ENCODE peak calls at places on chromosomes 1 and 21, in ten cellular contexts. One of them, this sample, is unnamed.

GRCh38 chr1:55338448-55338820 is 123.3 kb upstream of the USP24 start:
- DNase-seq in putamen: no peak
- DNase-seq in SJSA1: no peak
- DNase-seq in LoVo: no peak
- DNase-seq in left ventricle myocardium inferior: no peak
- DNase-seq in NCI-H748 treated with DMSO at 0.1 percent for 48 hours: no peak
- DNase-seq in fibroblast of the conjunctiva: no peak
- DNase-seq in glutamatergic neuron: no peak
- DNase-seq in NCI-H774: no peak
- DNase-seq in stimulated activated CD8-positive, alpha-beta memory T cell treated with anti-CD3 and anti-CD28 coated beads, Interleukin-4, amount 100 ng/mL, for 1 hour: no peak
- DNase-seq in this sample: no peak

GRCh38 chr1:231986631-231987291 is 360.2 kb downstream of the DISC1 start:
- DNase-seq in NCI-H774: no peak
- DNase-seq in NCI-H748 treated with DMSO at 0.1 percent for 48 hours: no peak
- DNase-seq in stimulated activated CD8-positive, alpha-beta memory T cell treated with anti-CD3 and anti-CD28 coated beads, Interleukin-4, amount 100 ng/mL, for 1 hour: no peak
- DNase-seq in left ventricle myocardium inferior: no peak
- DNase-seq in fibroblast of the conjunctiva: peak; percentile 3
- DNase-seq in LoVo: no peak
- DNase-seq in putamen: no peak
- DNase-seq in glutamatergic neuron: no peak
- DNase-seq in SJSA1: no peak
- DNase-seq in this sample: no peak

GRCh38 chr21:30238168-30238567 is 22.3 kb upstream of the CLDN8 start:
- DNase-seq in stimulated activated CD8-positive, alpha-beta memory T cell treated with anti-CD3 and anti-CD28 coated beads, Interleukin-4, amount 100 ng/mL, for 1 hour: no peak
- DNase-seq in LoVo: no peak
- DNase-seq in SJSA1: no peak
- DNase-seq in glutamatergic neuron: no peak
- DNase-seq in left ventricle myocardium inferior: no peak
- DNase-seq in fibroblast of the conjunctiva: no peak
- DNase-seq in NCI-H748 treated with DMSO at 0.1 percent for 48 hours: no peak
- DNase-seq in putamen: no peak
- DNase-seq in NCI-H774: no peak
- DNase-seq in this sample: no peak

GRCh38 chr1:219757890-219758289 is 145.0 kb upstream of the ZC3H11B start:
- DNase-seq in glutamatergic neuron: no peak
- DNase-seq in putamen: no peak
- DNase-seq in left ventricle myocardium inferior: peak; percentile 58
- DNase-seq in stimulated activated CD8-positive, alpha-beta memory T cell treated with anti-CD3 and anti-CD28 coated beads, Interleukin-4, amount 100 ng/mL, for 1 hour: no peak
- DNase-seq in LoVo: no peak
- DNase-seq in SJSA1: no peak
- DNase-seq in NCI-H748 treated with DMSO at 0.1 percent for 48 hours: no peak
- DNase-seq in NCI-H774: no peak
- DNase-seq in fibroblast of the conjunctiva: no peak
- DNase-seq in this sample: no peak

GRCh38 chr1:219926363-219926998 is 1.9 kb downstream of the SLC30A10 start:
- DNase-seq in NCI-H774: no peak
- DNase-seq in putamen: no peak
- DNase-seq in NCI-H748 treated with DMSO at 0.1 percent for 48 hours: no peak
- DNase-seq in stimulated activated CD8-positive, alpha-beta memory T cell treated with anti-CD3 and anti-CD28 coated beads, Interleukin-4, amount 100 ng/mL, for 1 hour: no peak
- DNase-seq in fibroblast of the conjunctiva: no peak
- DNase-seq in glutamatergic neuron: no peak
- DNase-seq in SJSA1: no peak
- DNase-seq in left ventricle myocardium inferior: no peak
- DNase-seq in LoVo: no peak
- DNase-seq in this sample: no peak

GRCh38 chr1:41072051-41072450 is 50.5 kb upstream of the SLFNL1 start:
- DNase-seq in fibroblast of the conjunctiva: no peak
- DNase-seq in stimulated activated CD8-positive, alpha-beta memory T cell treated with anti-CD3 and anti-CD28 coated beads, Interleukin-4, amount 100 ng/mL, for 1 hour: no peak
- DNase-seq in LoVo: no peak
- DNase-seq in SJSA1: no peak
- DNase-seq in glutamatergic neuron: no peak
- DNase-seq in left ventricle myocardium inferior: no peak
- DNase-seq in NCI-H774: no peak
- DNase-seq in NCI-H748 treated with DMSO at 0.1 percent for 48 hours: no peak
- DNase-seq in putamen: no peak
- DNase-seq in this sample: no peak

GRCh38 chr1:55277377-55278130 is 62.4 kb upstream of the USP24 start:
- DNase-seq in NCI-H774: peak; percentile 78
- DNase-seq in stimulated activated CD8-positive, alpha-beta memory T cell treated with anti-CD3 and anti-CD28 coated beads, Interleukin-4, amount 100 ng/mL, for 1 hour: peak; percentile 58
- DNase-seq in fibroblast of the conjunctiva: peak; percentile 67
- DNase-seq in LoVo: peak; percentile 52
- DNase-seq in left ventricle myocardium inferior: peak; percentile 78
- DNase-seq in putamen: peak; percentile 74
- DNase-seq in glutamatergic neuron: peak; percentile 92
- DNase-seq in SJSA1: peak; percentile 72
- DNase-seq in NCI-H748 treated with DMSO at 0.1 percent for 48 hours: peak; percentile 66
- DNase-seq in this sample: peak; percentile 57

GRCh38 chr1:38029081-38029681 is 16.6 kb downstream of the UTP11 start:
- DNase-seq in LoVo: no peak
- DNase-seq in SJSA1: no peak
- DNase-seq in left ventricle myocardium inferior: no peak
- DNase-seq in glutamatergic neuron: peak; percentile 56
- DNase-seq in stimulated activated CD8-positive, alpha-beta memory T cell treated with anti-CD3 and anti-CD28 coated beads, Interleukin-4, amount 100 ng/mL, for 1 hour: no peak
- DNase-seq in fibroblast of the conjunctiva: no peak
- DNase-seq in NCI-H774: peak; percentile 50
- DNase-seq in NCI-H748 treated with DMSO at 0.1 percent for 48 hours: peak; percentile 10
- DNase-seq in putamen: no peak
- DNase-seq in this sample: no peak

GRCh38 chr1:239219679-239220078 is 166.7 kb upstream of the CHRM3 start:
- DNase-seq in putamen: no peak
- DNase-seq in NCI-H748 treated with DMSO at 0.1 percent for 48 hours: no peak
- DNase-seq in LoVo: no peak
- DNase-seq in glutamatergic neuron: no peak
- DNase-seq in left ventricle myocardium inferior: no peak
- DNase-seq in fibroblast of the conjunctiva: no peak
- DNase-seq in NCI-H774: no peak
- DNase-seq in SJSA1: no peak
- DNase-seq in stimulated activated CD8-positive, alpha-beta memory T cell treated with anti-CD3 and anti-CD28 coated beads, Interleukin-4, amount 100 ng/mL, for 1 hour: no peak
- DNase-seq in this sample: no peak

GRCh38 chr1:27332536-27333281 is 9.1 kb upstream of the SYTL1 start:
- DNase-seq in LoVo: no peak
- DNase-seq in putamen: no peak
- DNase-seq in SJSA1: no peak
- DNase-seq in stimulated activated CD8-positive, alpha-beta memory T cell treated with anti-CD3 and anti-CD28 coated beads, Interleukin-4, amount 100 ng/mL, for 1 hour: no peak
- DNase-seq in left ventricle myocardium inferior: peak; percentile 53
- DNase-seq in glutamatergic neuron: peak; percentile 78
- DNase-seq in NCI-H774: no peak
- DNase-seq in fibroblast of the conjunctiva: no peak
- DNase-seq in NCI-H748 treated with DMSO at 0.1 percent for 48 hours: no peak
- DNase-seq in this sample: no peak

GRCh38 chr1:84078108-84078823 is 65.8 kb upstream of the PRKACB start:
- DNase-seq in fibroblast of the conjunctiva: no peak
- DNase-seq in glutamatergic neuron: peak; percentile 60
- DNase-seq in putamen: peak; percentile 42
- DNase-seq in SJSA1: peak; percentile 71
- DNase-seq in NCI-H748 treated with DMSO at 0.1 percent for 48 hours: no peak
- DNase-seq in LoVo: peak; percentile 5
- DNase-seq in left ventricle myocardium inferior: no peak
- DNase-seq in stimulated activated CD8-positive, alpha-beta memory T cell treated with anti-CD3 and anti-CD28 coated beads, Interleukin-4, amount 100 ng/mL, for 1 hour: no peak
- DNase-seq in NCI-H774: peak; percentile 25
- DNase-seq in this sample: no peak

GRCh38 chr1:33311706-33312412 is 9.0 kb downstream of the A3GALT2 start:
- DNase-seq in LoVo: no peak
- DNase-seq in fibroblast of the conjunctiva: no peak
- DNase-seq in NCI-H774: no peak
- DNase-seq in SJSA1: no peak
- DNase-seq in glutamatergic neuron: no peak
- DNase-seq in NCI-H748 treated with DMSO at 0.1 percent for 48 hours: no peak
- DNase-seq in stimulated activated CD8-positive, alpha-beta memory T cell treated with anti-CD3 and anti-CD28 coated beads, Interleukin-4, amount 100 ng/mL, for 1 hour: no peak
- DNase-seq in putamen: no peak
- DNase-seq in left ventricle myocardium inferior: no peak
- DNase-seq in this sample: no peak

GRCh38 chr1:31639543-31639942 is 5.1 kb downstream of the PEF1 start:
- DNase-seq in putamen: peak; percentile 39
- DNase-seq in left ventricle myocardium inferior: no peak
- DNase-seq in SJSA1: no peak
- DNase-seq in NCI-H774: no peak
- DNase-seq in fibroblast of the conjunctiva: peak; percentile 13
- DNase-seq in LoVo: no peak
- DNase-seq in stimulated activated CD8-positive, alpha-beta memory T cell treated with anti-CD3 and anti-CD28 coated beads, Interleukin-4, amount 100 ng/mL, for 1 hour: no peak
- DNase-seq in NCI-H748 treated with DMSO at 0.1 percent for 48 hours: no peak
- DNase-seq in glutamatergic neuron: no peak
- DNase-seq in this sample: no peak

This sample was measured in AG04450.